ENCODE peak calls at places on chromosome 14, in four cellular contexts. X is mesenchymal stem cell, Y is H1, V is trophoblast cell. C is an unnamed sample.

GRCh38 chr14:105865266-105865903 is 339.0 kb downstream of the TMEM121 start:
- DNase-seq in X (no peak), Y (no peak), V (no peak), C (no peak)

GRCh38 chr14:104582649-104583048 is 3.1 kb downstream of the C14orf180 start:
- DNase-seq in X (no peak), Y (no peak), V (no peak), C (no peak)

GRCh38 chr14:58969951-58970751 is 218.3 kb upstream of the DAAM1 start:
- DNase-seq in X (peak), Y (peak), V (peak), C (no peak)

GRCh38 chr14:87483651-87484260 is 509.2 kb downstream of the GALC start:
- DNase-seq in X (peak), Y (no peak), V (no peak), C (no peak)

GRCh38 chr14:101876539-101876938 is 87.8 kb upstream of the DYNC1H1 start:
- DNase-seq in X (peak), Y (no peak), V (peak), C (no peak)

GRCh38 chr14:68687746-68688145 is 105.1 kb downstream of the ZFP36L1 start:
- DNase-seq in X (peak), Y (no peak), V (peak), C (no peak)

GRCh38 chr14:103318750-103319419 is 15.2 kb upstream of the EIF5 start:
- DNase-seq in X (no peak), Y (no peak), V (no peak), C (no peak)

GRCh38 chr14:44448816-44449411 is 58.2 kb downstream of the FSCB start:
- DNase-seq in X (no peak), Y (no peak), V (no peak), C (no peak)

GRCh38 chr14:103723176-103724081 is 7.8 kb downstream of the ZFYVE21 start:
- DNase-seq in X (no peak), Y (no peak), V (no peak), C (no peak)

GRCh38 chr14:104881369-104881979 is 16.4 kb downstream of the CEP170B start:
- DNase-seq in X (no peak), Y (no peak), V (no peak), C (no peak)

GRCh38 chr14:85415015-85415712 is 114.8 kb upstream of the FLRT2 start:
- DNase-seq in X (peak), Y (peak), V (no peak), C (no peak)

GRCh38 chr14:105250008-105250366 is 1.7 kb downstream of the BTBD6 start:
- DNase-seq in X (no peak), Y (no peak), V (no peak), C (no peak)

GRCh38 chr14:51053157-51053556 is 41.7 kb downstream of the TRIM9 start:
- DNase-seq in X (no peak), Y (no peak), V (no peak), C (no peak)

GRCh38 chr14:95953111-95953724 is 76.6 kb downstream of the TUNAR start:
- DNase-seq in X (no peak), Y (no peak), V (no peak), C (peak)

GRCh38 chr14:29846339-29847129 is 81.1 kb downstream of the PRKD1 start:
- DNase-seq in X (no peak), Y (no peak), V (no peak), C (no peak)

GRCh38 chr14:37623552-37623951 is 28.1 kb downstream of the TTC6 start:
- DNase-seq in X (peak), Y (no peak), V (no peak), C (no peak)

GRCh38 chr14:95222870-95223398 is 65.6 kb upstream of the DICER1 start:
- DNase-seq in X (peak), Y (no peak), V (no peak), C (no peak)

GRCh38 chr14:34018564-34019244 is 67.8 kb upstream of the EGLN3 start:
- DNase-seq in X (no peak), Y (no peak), V (no peak), C (no peak)

GRCh38 chr14:35410858-35411257 is 6.3 kb upstream of the NFKBIA start:
- DNase-seq in X (no peak), Y (no peak), V (no peak), C (no peak)

GRCh38 chr14:35915775-35916174 is 89.6 kb downstream of the BRMS1L start:
- DNase-seq in X (no peak), Y (no peak), V (no peak), C (no peak)

GRCh38 chr14:82488473-82488872 is 954.8 kb upstream of the SEL1L start:
- DNase-seq in X (no peak), Y (no peak), V (no peak), C (no peak)

GRCh38 chr14:80587096-80587724 is 354.3 kb downstream of the CEP128 start:
- DNase-seq in X (peak), Y (no peak), V (no peak), C (no peak)

GRCh38 chr14:77181603-77182437 is at the start of gene TMEM63C:
- DNase-seq in X (no peak), Y (peak), V (no peak), C (peak)

DNA sequence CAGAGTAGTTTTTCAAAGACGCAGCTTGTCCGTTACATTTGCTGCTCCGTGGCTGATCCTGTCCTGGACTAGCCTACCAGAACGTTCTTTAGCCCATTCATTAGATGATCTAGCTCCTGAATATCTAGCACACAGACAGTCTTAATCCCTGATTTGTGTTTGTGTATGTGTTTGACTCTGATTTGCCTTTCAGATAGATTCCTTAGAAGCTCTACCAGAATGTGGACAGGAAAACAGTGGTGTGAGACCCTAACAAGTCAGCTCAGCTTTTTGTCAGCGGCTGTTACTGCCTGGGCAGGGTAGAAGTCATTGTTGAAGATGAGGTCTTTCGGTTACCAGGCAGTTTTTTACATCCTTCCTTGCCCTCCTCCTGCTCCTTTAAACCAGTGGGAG is 60.4 kb downstream of the SAMD4A start:
- DNase-seq in X (no peak), Y (no peak), V (no peak), C (no peak)
- H3K4me3 ChIP-seq in X (no peak), Y (no peak), V (no peak), C (no peak)

GRCh38 chr14:55914771-55915170 is 203.4 kb upstream of the PELI2 start:
- DNase-seq in X (no peak), Y (no peak), V (no peak), C (no peak)

GRCh38 chr14:55911794-55912193 is 206.4 kb upstream of the PELI2 start:
- DNase-seq in X (no peak), Y (no peak), V (no peak), C (no peak)

GRCh38 chr14:55912344-55912743 is 205.9 kb upstream of the PELI2 start:
- DNase-seq in X (no peak), Y (no peak), V (no peak), C (no peak)

GRCh38 chr14:55913324-55914035 is 204.7 kb upstream of the PELI2 start:
- DNase-seq in X (peak), Y (no peak), V (no peak), C (no peak)

GRCh38 chr14:55915464-55915863 is 202.7 kb upstream of the PELI2 start:
- DNase-seq in X (no peak), Y (no peak), V (no peak), C (no peak)
- H2BK12ac ChIP-seq in X (no peak), Y (no peak), V (no peak), C (no peak)

GRCh38 chr14:100677152-100677924 is 49.4 kb upstream of the DLK1 start:
- DNase-seq in X (peak), Y (no peak), V (peak), C (no peak)
- H3K14ac ChIP-seq in X (no peak), Y (no peak), V (no peak), C (peak)

GRCh38 chr14:99360774-99361595 is 89.0 kb upstream of the BCL11B start:
- DNase-seq in X (no peak), Y (no peak), V (no peak), C (no peak)

GRCh38 chr14:99361596-99362220 is 89.7 kb upstream of the BCL11B start:
- DNase-seq in X (no peak), Y (no peak), V (peak), C (no peak)

GRCh38 chr14:99357151-99357550 is 85.2 kb upstream of the BCL11B start:
- DNase-seq in X (no peak), Y (no peak), V (no peak), C (no peak)

GRCh38 chr14:99357856-99358390 is 85.9 kb upstream of the BCL11B start:
- DNase-seq in X (no peak), Y (no peak), V (no peak), C (no peak)

GRCh38 chr14:99359906-99360305 is 87.9 kb upstream of the BCL11B start:
- DNase-seq in X (no peak), Y (no peak), V (peak), C (no peak)
- H3K4me3 ChIP-seq in X (no peak), Y (no peak), V (no peak), C (no peak)

GRCh38 chr14:21539154-21539940 is 13.2 kb upstream of the SALL2 start:
- DNase-seq in X (no peak), Y (no peak), V (no peak), C (peak)

GRCh38 chr14:21541413-21542074 is 15.4 kb upstream of the SALL2 start:
- DNase-seq in X (no peak), Y (no peak), V (no peak), C (no peak)

DNA sequence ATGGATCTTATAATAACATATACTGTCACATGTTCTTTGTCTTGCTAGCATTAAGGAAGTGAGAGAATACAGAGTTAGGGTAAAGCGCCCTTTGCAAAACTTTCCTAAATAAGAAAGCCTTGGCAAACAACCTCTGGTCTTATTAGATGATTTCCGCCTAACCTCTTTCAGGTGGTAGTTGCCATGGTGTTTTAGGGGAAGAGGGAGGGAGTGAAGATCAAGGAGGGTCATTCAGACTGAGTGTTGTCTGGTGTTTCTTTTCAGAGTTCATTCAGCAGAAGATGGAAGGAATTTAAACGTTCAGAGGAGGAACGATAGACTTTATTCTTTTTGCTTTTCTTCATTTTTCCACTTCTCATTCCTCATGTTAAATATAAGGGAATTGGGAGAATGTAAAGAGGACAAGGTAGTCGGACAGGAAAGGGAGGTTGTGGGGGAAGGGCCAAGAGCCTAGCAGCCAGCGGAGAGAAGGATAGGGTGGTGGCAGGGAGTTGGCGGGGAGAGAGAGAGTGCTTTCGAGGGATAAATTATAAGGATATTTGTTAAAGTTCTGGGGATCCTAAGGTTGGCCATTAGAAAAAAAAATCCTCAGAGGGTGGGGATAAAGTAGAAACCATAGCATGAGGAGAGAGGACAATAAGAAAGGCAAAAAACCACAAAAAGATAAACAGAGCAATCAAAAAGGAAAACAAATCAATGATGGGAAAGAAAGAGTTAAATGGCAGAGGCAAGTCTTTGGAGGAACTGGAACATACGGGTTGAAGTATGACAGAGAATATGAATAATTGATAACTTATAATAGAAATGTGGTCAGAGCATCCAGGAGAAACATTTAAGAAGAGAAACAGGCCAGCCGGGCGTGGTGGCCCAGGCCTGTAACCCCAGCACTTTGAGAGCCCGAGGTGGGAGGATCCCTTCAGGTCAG is 17.5 kb upstream of the SALL2 start:
- DNase-seq in X (no peak), Y (no peak), V (peak), C (no peak)
- H2BK12ac ChIP-seq in X (no peak), Y (peak), V (no peak), C (no peak)

GRCh38 chr14:75982724-75983358 is 1.0 kb upstream of the TGFB3 start:
- DNase-seq in X (peak), Y (no peak), V (peak), C (no peak)

GRCh38 chr14:75980856-75981255 is 939 bp downstream of the TGFB3 start:
- DNase-seq in X (no peak), Y (no peak), V (no peak), C (no peak)

GRCh38 chr14:75979641-75980422 is 2.0 kb downstream of the TGFB3 start:
- DNase-seq in X (no peak), Y (no peak), V (no peak), C (no peak)

GRCh38 chr14:75981426-75981825 is 369 bp downstream of the TGFB3 start:
- DNase-seq in X (no peak), Y (no peak), V (no peak), C (peak)

GRCh38 chr14:75981826-75982723 is at the start of gene TGFB3:
- DNase-seq in X (peak), Y (no peak), V (peak), C (peak)
- H3K14ac ChIP-seq in X (no peak), Y (no peak), V (peak), C (peak)

GRCh38 chr14:49853572-49854375 is 1.2 kb upstream of the NEMF start:
- DNase-seq in X (peak), Y (no peak), V (peak), C (peak)
- H3K4me3 ChIP-seq in X (no peak), Y (no peak), V (no peak), C (no peak)